ENCODE peak calls at places on chromosomes 2 and 18, in ten cellular contexts. One of them, this sample, is unnamed.

GRCh38 chr2:128950760-128951159 is 632.1 kb upstream of the HS6ST1 start:
- DNase-seq in HFFc6: no peak
- DNase-seq in IMR-90: no peak
- DNase-seq in activated CD4-positive, alpha-beta T cell treated with anti-CD3 and anti-CD28 coated beads for 4 hours: no peak
- DNase-seq in Jurkat, Clone E6-1: no peak
- DNase-seq in NCI-H774: no peak
- DNase-seq in HS-5: no peak
- DNase-seq in mesendoderm: no peak
- DNase-seq in GM10248: no peak
- DNase-seq in activated T-helper 1 cell treated with anti-CD3 and anti-CD28 coated beads, Interleukin-2, amount 50 U/mL, for 16 hours: no peak
- DNase-seq in this sample: no peak

GRCh38 chr2:160427629-160428424 is 65.8 kb downstream of the RBMS1 start:
- DNase-seq in HS-5: no peak
- DNase-seq in activated T-helper 1 cell treated with anti-CD3 and anti-CD28 coated beads, Interleukin-2, amount 50 U/mL, for 16 hours: no peak
- DNase-seq in GM10248: no peak
- DNase-seq in Jurkat, Clone E6-1: peak
- DNase-seq in NCI-H774: no peak
- DNase-seq in IMR-90: peak
- DNase-seq in mesendoderm: no peak
- DNase-seq in activated CD4-positive, alpha-beta T cell treated with anti-CD3 and anti-CD28 coated beads for 4 hours: peak
- DNase-seq in HFFc6: peak
- DNase-seq in this sample: no peak

GRCh38 chr2:169672403-169672802 is 21.8 kb downstream of the CFAP210 start:
- DNase-seq in mesendoderm: no peak
- DNase-seq in activated T-helper 1 cell treated with anti-CD3 and anti-CD28 coated beads, Interleukin-2, amount 50 U/mL, for 16 hours: no peak
- DNase-seq in HFFc6: no peak
- DNase-seq in HS-5: no peak
- DNase-seq in NCI-H774: no peak
- DNase-seq in Jurkat, Clone E6-1: no peak
- DNase-seq in IMR-90: no peak
- DNase-seq in activated CD4-positive, alpha-beta T cell treated with anti-CD3 and anti-CD28 coated beads for 4 hours: no peak
- DNase-seq in GM10248: no peak
- DNase-seq in this sample: no peak

GRCh38 chr2:111188681-111189080 is 68.0 kb downstream of the BCL2L11 start:
- DNase-seq in GM10248: no peak
- DNase-seq in activated T-helper 1 cell treated with anti-CD3 and anti-CD28 coated beads, Interleukin-2, amount 50 U/mL, for 16 hours: no peak
- DNase-seq in HS-5: no peak
- DNase-seq in HFFc6: no peak
- DNase-seq in mesendoderm: no peak
- DNase-seq in IMR-90: no peak
- DNase-seq in activated CD4-positive, alpha-beta T cell treated with anti-CD3 and anti-CD28 coated beads for 4 hours: no peak
- DNase-seq in NCI-H774: no peak
- DNase-seq in Jurkat, Clone E6-1: no peak
- DNase-seq in this sample: no peak

GRCh38 chr2:10989782-10990181 is 78.0 kb downstream of the KCNF1 start:
- DNase-seq in activated CD4-positive, alpha-beta T cell treated with anti-CD3 and anti-CD28 coated beads for 4 hours: no peak
- DNase-seq in activated T-helper 1 cell treated with anti-CD3 and anti-CD28 coated beads, Interleukin-2, amount 50 U/mL, for 16 hours: no peak
- DNase-seq in NCI-H774: no peak
- DNase-seq in HS-5: no peak
- DNase-seq in IMR-90: no peak
- DNase-seq in Jurkat, Clone E6-1: no peak
- DNase-seq in GM10248: no peak
- DNase-seq in mesendoderm: no peak
- DNase-seq in HFFc6: no peak
- DNase-seq in this sample: no peak

GRCh38 chr2:119283873-119284331 is 60.3 kb downstream of the STEAP3 start:
- DNase-seq in GM10248: peak
- DNase-seq in activated T-helper 1 cell treated with anti-CD3 and anti-CD28 coated beads, Interleukin-2, amount 50 U/mL, for 16 hours: no peak
- DNase-seq in mesendoderm: no peak
- DNase-seq in NCI-H774: no peak
- DNase-seq in HS-5: peak
- DNase-seq in Jurkat, Clone E6-1: no peak
- DNase-seq in IMR-90: peak
- DNase-seq in activated CD4-positive, alpha-beta T cell treated with anti-CD3 and anti-CD28 coated beads for 4 hours: no peak
- DNase-seq in HFFc6: peak
- DNase-seq in this sample: no peak

GRCh38 chr2:173264603-173265366 is 89.9 kb upstream of the CDCA7 start:
- DNase-seq in IMR-90: no peak
- DNase-seq in GM10248: peak
- DNase-seq in activated CD4-positive, alpha-beta T cell treated with anti-CD3 and anti-CD28 coated beads for 4 hours: no peak
- DNase-seq in Jurkat, Clone E6-1: peak
- DNase-seq in HFFc6: no peak
- DNase-seq in NCI-H774: no peak
- DNase-seq in HS-5: no peak
- DNase-seq in mesendoderm: peak
- DNase-seq in activated T-helper 1 cell treated with anti-CD3 and anti-CD28 coated beads, Interleukin-2, amount 50 U/mL, for 16 hours: no peak
- DNase-seq in this sample: peak

GRCh38 chr18:32549248-32549842 is 78.7 kb upstream of the GAREM1 start:
- DNase-seq in GM10248: peak
- DNase-seq in activated CD4-positive, alpha-beta T cell treated with anti-CD3 and anti-CD28 coated beads for 4 hours: peak
- DNase-seq in Jurkat, Clone E6-1: peak
- DNase-seq in NCI-H774: peak
- DNase-seq in HFFc6: no peak
- DNase-seq in IMR-90: peak
- DNase-seq in HS-5: no peak
- DNase-seq in activated T-helper 1 cell treated with anti-CD3 and anti-CD28 coated beads, Interleukin-2, amount 50 U/mL, for 16 hours: peak
- DNase-seq in mesendoderm: peak
- DNase-seq in this sample: peak

GRCh38 chr2:117832905-117833613 is 18.6 kb downstream of the DDX18 start:
- DNase-seq in HFFc6: peak
- DNase-seq in NCI-H774: no peak
- DNase-seq in activated T-helper 1 cell treated with anti-CD3 and anti-CD28 coated beads, Interleukin-2, amount 50 U/mL, for 16 hours: no peak
- DNase-seq in IMR-90: peak
- DNase-seq in HS-5: no peak
- DNase-seq in mesendoderm: peak
- DNase-seq in GM10248: no peak
- DNase-seq in Jurkat, Clone E6-1: no peak
- DNase-seq in activated CD4-positive, alpha-beta T cell treated with anti-CD3 and anti-CD28 coated beads for 4 hours: no peak
- DNase-seq in this sample: no peak

GRCh38 chr2:215920244-215921100 is 92.9 kb downstream of the MREG start:
- DNase-seq in mesendoderm: peak
- DNase-seq in HFFc6: peak
- DNase-seq in activated T-helper 1 cell treated with anti-CD3 and anti-CD28 coated beads, Interleukin-2, amount 50 U/mL, for 16 hours: no peak
- DNase-seq in GM10248: peak
- DNase-seq in NCI-H774: peak
- DNase-seq in Jurkat, Clone E6-1: peak
- DNase-seq in IMR-90: peak
- DNase-seq in HS-5: no peak
- DNase-seq in activated CD4-positive, alpha-beta T cell treated with anti-CD3 and anti-CD28 coated beads for 4 hours: peak
- DNase-seq in this sample: peak

This sample was measured in GM19239.